ENCODE peak calls at places on chromosomes 16 and 17, in four cellular contexts. J is DND-41; Q is CD4-positive, alpha-beta T cell; T is stomach. S is an unnamed sample.

GRCh38 chr16:56355221-56355620 is 70.1 kb downstream of the AMFR start:
- DNase-seq in T (peak), J (no peak), Q (no peak), S (no peak)

GRCh38 chr16:2786826-2787151 is 571 bp downstream of the PRSS33 start:
- DNase-seq in Q (no peak), J (no peak), T (no peak), S (no peak)

GRCh38 chr17:59627770-59628171 is 8.1 kb downstream of the CLTC start:
- DNase-seq in J (no peak), T (no peak), Q (no peak), S (no peak)

GRCh38 chr16:81593481-81593880 is 148.9 kb downstream of the CMIP start:
- DNase-seq in Q (no peak), T (no peak), J (no peak), S (no peak)

GRCh38 chr17:57357392-57357784 is 101.1 kb downstream of the MSI2 start:
- DNase-seq in J (peak), Q (no peak), T (peak), S (no peak)

GRCh38 chr16:12095275-12096161 is 119.0 kb downstream of the SNX29 start:
- DNase-seq in T (peak), J (peak), Q (peak), S (peak)

GRCh38 chr16:88560722-88561484 is 9.3 kb upstream of the ZC3H18 start:
- DNase-seq in T (no peak), Q (no peak), J (peak), S (no peak)

GRCh38 chr16:67254809-67255552 is 6.2 kb downstream of the SLC9A5 start:
- DNase-seq in Q (no peak), T (no peak), J (no peak), S (no peak)

GRCh38 chr17:44307387-44308186 is 814 bp upstream of the RUNDC3A start:
- DNase-seq in J (no peak), Q (no peak), T (no peak), S (no peak)

GRCh38 chr17:76542984-76543383 is 3.1 kb downstream of the PRCD start:
- DNase-seq in J (no peak), T (no peak), Q (no peak), S (no peak)

DNA sequence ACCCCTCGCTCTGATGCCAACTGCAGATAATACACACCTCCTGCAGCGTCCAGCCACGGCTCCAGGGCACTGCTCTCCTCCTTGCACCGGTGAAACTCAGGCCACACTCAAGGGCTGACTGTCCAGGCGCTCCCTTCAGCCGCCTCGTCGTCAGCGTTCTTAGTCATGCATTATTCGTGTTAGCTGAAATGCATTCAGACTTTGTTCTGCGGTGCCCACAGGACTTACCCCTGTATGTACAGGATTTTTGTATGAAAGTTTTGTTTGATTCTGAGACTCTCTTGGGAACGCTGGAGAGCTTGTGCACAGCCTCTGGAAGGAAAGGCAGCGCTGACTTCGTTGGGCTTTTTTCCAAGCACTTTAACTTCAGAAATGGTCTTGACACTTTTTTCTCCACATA is 22.1 kb downstream of the CIBAR2 start:
- DNase-seq in T (no peak), J (no peak), Q (no peak), S (no peak)
- H3K27ac ChIP-seq in T (no peak), J (no peak), Q (no peak), S (no peak)

GRCh38 chr16:83060-83603 is 5.1 kb downstream of the MPG start:
- DNase-seq in J (no peak), Q (no peak), T (no peak), S (no peak)
- H3K27ac ChIP-seq in J (no peak), Q (no peak), T (no peak), S (no peak)

GRCh38 chr17:7026471-7027115 is 3.7 kb downstream of the BCL6B start:
- DNase-seq in J (no peak), Q (no peak), T (no peak), S (no peak)

GRCh38 chr17:7029096-7029495 is 6.2 kb downstream of the BCL6B start:
- DNase-seq in Q (no peak), T (no peak), J (no peak), S (no peak)

GRCh38 chr17:7025240-7025639 is 2.4 kb downstream of the BCL6B start:
- DNase-seq in J (no peak), Q (no peak), T (no peak), S (no peak)

GRCh38 chr17:7027335-7027734 is 4.5 kb downstream of the BCL6B start:
- DNase-seq in T (no peak), J (no peak), Q (no peak), S (no peak)

DNA sequence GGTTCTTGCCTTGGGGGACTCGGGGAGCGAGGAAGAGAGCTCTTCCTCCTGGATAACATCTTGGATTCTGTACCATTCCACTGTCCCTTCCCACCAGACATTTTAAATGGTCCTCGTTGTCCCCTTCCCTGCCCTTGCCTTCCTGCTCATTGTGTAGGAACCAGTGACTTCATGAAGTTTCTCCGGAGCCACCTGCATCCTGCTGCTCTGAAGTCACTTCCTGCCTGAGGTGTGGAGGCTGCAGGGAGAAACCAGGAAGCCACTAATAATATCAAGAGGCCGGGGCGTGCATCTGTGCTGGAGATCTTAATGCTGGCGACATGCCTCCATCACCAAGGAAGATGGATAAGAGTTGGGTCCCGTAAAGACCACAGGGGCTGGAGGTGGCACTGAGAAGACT is 6.2 kb upstream of the SLC16A13 start:
- DNase-seq in J (peak), Q (no peak), T (no peak), S (peak)
- H3K27ac ChIP-seq in J (peak), Q (peak), T (peak), S (peak)

DNA sequence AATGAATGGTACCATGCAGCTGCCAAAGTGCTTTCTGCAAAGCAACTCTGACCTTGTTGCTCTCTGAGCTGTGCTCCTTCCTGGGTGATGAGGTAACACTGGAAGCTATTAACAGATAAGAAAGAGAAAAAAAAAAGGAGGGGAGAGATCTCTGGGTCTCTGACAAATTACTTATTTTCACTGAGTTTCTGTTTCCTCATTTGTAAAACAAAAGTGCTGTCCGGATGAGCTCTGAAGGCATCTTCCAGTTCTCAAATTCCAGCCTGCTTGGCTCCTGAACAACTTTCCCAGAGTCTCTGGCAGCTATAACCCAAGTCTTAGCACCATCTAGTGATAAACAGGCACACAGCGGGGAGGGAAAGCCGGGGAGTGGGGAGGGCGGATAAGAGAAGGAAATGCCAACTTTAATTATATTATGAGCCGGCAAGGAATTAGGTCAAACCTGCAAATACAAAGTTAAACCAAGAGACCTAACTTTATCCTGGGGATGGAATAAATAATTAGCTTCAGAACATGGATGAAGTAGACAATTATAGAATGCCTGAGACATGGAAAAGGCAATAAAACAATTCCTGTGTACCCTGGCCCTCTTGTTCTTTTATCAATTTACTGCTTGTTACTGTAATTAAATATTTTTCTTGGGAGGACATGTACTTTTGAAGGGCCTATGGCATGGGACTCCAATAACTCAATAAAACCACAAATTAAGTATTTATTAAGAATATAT is 61.3 kb upstream of the KIFC3 start:
- DNase-seq in Q (no peak), J (no peak), T (peak), S (no peak)
- H3K27ac ChIP-seq in Q (no peak), J (no peak), T (no peak), S (no peak)